ENCODE peak calls at places on chromosomes 13 and 19, in seven cellular contexts. One of them, this sample, is unnamed.
A peak's percentile ranks its signal among the peaks of the same experiment; 100 is the strongest.

GRCh38 chr19:2797280-2797679 is 12.0 kb downstream of the THOP1 start:
- DNase-seq in tibial artery: no peak
- DNase-seq in left ventricle myocardium superior: peak; percentile 74
- DNase-seq in activated CD8-positive, alpha-beta memory T cell treated with anti-CD3 and anti-CD28 coated beads for 4 hours: no peak
- DNase-seq in stimulated activated CD8-positive, alpha-beta memory T cell treated with anti-CD3 and anti-CD28 coated beads, Interleukin-7, amount 100 ng/mL, for 48 hours: no peak
- DNase-seq in left lung: peak; percentile 48
- DNase-seq in NCI-H510A treated with DMSO at 0.1 percent for 48 hours: no peak
- DNase-seq in this sample: no peak

GRCh38 chr13:51282322-51282721 is 57.2 kb upstream of the SERPINE3 start:
- DNase-seq in tibial artery: no peak
- DNase-seq in left ventricle myocardium superior: peak; percentile 80
- DNase-seq in activated CD8-positive, alpha-beta memory T cell treated with anti-CD3 and anti-CD28 coated beads for 4 hours: no peak
- DNase-seq in stimulated activated CD8-positive, alpha-beta memory T cell treated with anti-CD3 and anti-CD28 coated beads, Interleukin-7, amount 100 ng/mL, for 48 hours: no peak
- DNase-seq in left lung: no peak
- DNase-seq in NCI-H510A treated with DMSO at 0.1 percent for 48 hours: no peak
- DNase-seq in this sample: no peak

GRCh38 chr13:39016789-39017188 is 21.1 kb downstream of the PROSER1 start:
- DNase-seq in tibial artery: no peak
- DNase-seq in left ventricle myocardium superior: no peak
- DNase-seq in activated CD8-positive, alpha-beta memory T cell treated with anti-CD3 and anti-CD28 coated beads for 4 hours: no peak
- DNase-seq in stimulated activated CD8-positive, alpha-beta memory T cell treated with anti-CD3 and anti-CD28 coated beads, Interleukin-7, amount 100 ng/mL, for 48 hours: no peak
- DNase-seq in left lung: no peak
- DNase-seq in NCI-H510A treated with DMSO at 0.1 percent for 48 hours: no peak
- DNase-seq in this sample: no peak

GRCh38 chr19:3283246-3283751 is 58.8 kb downstream of the CELF5 start:
- DNase-seq in tibial artery: no peak
- DNase-seq in left ventricle myocardium superior: no peak
- DNase-seq in activated CD8-positive, alpha-beta memory T cell treated with anti-CD3 and anti-CD28 coated beads for 4 hours: no peak
- DNase-seq in stimulated activated CD8-positive, alpha-beta memory T cell treated with anti-CD3 and anti-CD28 coated beads, Interleukin-7, amount 100 ng/mL, for 48 hours: no peak
- DNase-seq in left lung: no peak
- DNase-seq in NCI-H510A treated with DMSO at 0.1 percent for 48 hours: no peak
- DNase-seq in this sample: no peak

GRCh38 chr13:99386911-99387788 is 80.0 kb upstream of the GPR183 start:
- DNase-seq in tibial artery: no peak
- DNase-seq in left ventricle myocardium superior: peak; percentile 69
- DNase-seq in activated CD8-positive, alpha-beta memory T cell treated with anti-CD3 and anti-CD28 coated beads for 4 hours: peak; percentile 71
- DNase-seq in stimulated activated CD8-positive, alpha-beta memory T cell treated with anti-CD3 and anti-CD28 coated beads, Interleukin-7, amount 100 ng/mL, for 48 hours: no peak
- DNase-seq in left lung: peak; percentile 89
- DNase-seq in NCI-H510A treated with DMSO at 0.1 percent for 48 hours: no peak
- DNase-seq in this sample: no peak

GRCh38 chr19:2720777-2721569 is at the start of gene DIRAS1:
- DNase-seq in tibial artery: no peak
- DNase-seq in left ventricle myocardium superior: peak; percentile 68
- DNase-seq in activated CD8-positive, alpha-beta memory T cell treated with anti-CD3 and anti-CD28 coated beads for 4 hours: no peak
- DNase-seq in stimulated activated CD8-positive, alpha-beta memory T cell treated with anti-CD3 and anti-CD28 coated beads, Interleukin-7, amount 100 ng/mL, for 48 hours: no peak
- DNase-seq in left lung: no peak
- DNase-seq in NCI-H510A treated with DMSO at 0.1 percent for 48 hours: no peak
- DNase-seq in this sample: no peak

GRCh38 chr19:55603581-55604292 is 1.7 kb upstream of the ZNF865 start:
- DNase-seq in tibial artery: no peak
- DNase-seq in left ventricle myocardium superior: no peak
- DNase-seq in activated CD8-positive, alpha-beta memory T cell treated with anti-CD3 and anti-CD28 coated beads for 4 hours: no peak
- DNase-seq in stimulated activated CD8-positive, alpha-beta memory T cell treated with anti-CD3 and anti-CD28 coated beads, Interleukin-7, amount 100 ng/mL, for 48 hours: no peak
- DNase-seq in left lung: no peak
- DNase-seq in NCI-H510A treated with DMSO at 0.1 percent for 48 hours: no peak
- DNase-seq in this sample: no peak

GRCh38 chr13:107817652-107818287 is 397.6 kb downstream of the LIG4 start:
- DNase-seq in tibial artery: no peak
- DNase-seq in left ventricle myocardium superior: no peak
- DNase-seq in activated CD8-positive, alpha-beta memory T cell treated with anti-CD3 and anti-CD28 coated beads for 4 hours: no peak
- DNase-seq in stimulated activated CD8-positive, alpha-beta memory T cell treated with anti-CD3 and anti-CD28 coated beads, Interleukin-7, amount 100 ng/mL, for 48 hours: no peak
- DNase-seq in left lung: no peak
- DNase-seq in NCI-H510A treated with DMSO at 0.1 percent for 48 hours: no peak
- DNase-seq in this sample: no peak

GRCh38 chr19:46442808-46443450 is 14.2 kb upstream of the PNMA8C start:
- DNase-seq in tibial artery: no peak
- DNase-seq in left ventricle myocardium superior: peak; percentile 43
- DNase-seq in activated CD8-positive, alpha-beta memory T cell treated with anti-CD3 and anti-CD28 coated beads for 4 hours: no peak
- DNase-seq in stimulated activated CD8-positive, alpha-beta memory T cell treated with anti-CD3 and anti-CD28 coated beads, Interleukin-7, amount 100 ng/mL, for 48 hours: no peak
- DNase-seq in left lung: no peak
- DNase-seq in NCI-H510A treated with DMSO at 0.1 percent for 48 hours: no peak
- DNase-seq in this sample: no peak

GRCh38 chr19:6278051-6278450 is 1.7 kb downstream of the MLLT1 start:
- DNase-seq in tibial artery: no peak
- DNase-seq in left ventricle myocardium superior: no peak
- DNase-seq in activated CD8-positive, alpha-beta memory T cell treated with anti-CD3 and anti-CD28 coated beads for 4 hours: no peak
- DNase-seq in stimulated activated CD8-positive, alpha-beta memory T cell treated with anti-CD3 and anti-CD28 coated beads, Interleukin-7, amount 100 ng/mL, for 48 hours: no peak
- DNase-seq in left lung: no peak
- DNase-seq in NCI-H510A treated with DMSO at 0.1 percent for 48 hours: no peak
- DNase-seq in this sample: no peak

GRCh38 chr13:41568990-41569387 is 111.6 kb downstream of the RGCC start:
- DNase-seq in tibial artery: no peak
- DNase-seq in left ventricle myocardium superior: no peak
- DNase-seq in activated CD8-positive, alpha-beta memory T cell treated with anti-CD3 and anti-CD28 coated beads for 4 hours: no peak
- DNase-seq in stimulated activated CD8-positive, alpha-beta memory T cell treated with anti-CD3 and anti-CD28 coated beads, Interleukin-7, amount 100 ng/mL, for 48 hours: no peak
- DNase-seq in left lung: no peak
- DNase-seq in NCI-H510A treated with DMSO at 0.1 percent for 48 hours: no peak
- DNase-seq in this sample: no peak

GRCh38 chr13:49495783-49496762 is at the start of gene PHF11:
- DNase-seq in tibial artery: peak; percentile 82
- DNase-seq in left ventricle myocardium superior: peak; percentile 88
- DNase-seq in activated CD8-positive, alpha-beta memory T cell treated with anti-CD3 and anti-CD28 coated beads for 4 hours: peak; percentile 73
- DNase-seq in stimulated activated CD8-positive, alpha-beta memory T cell treated with anti-CD3 and anti-CD28 coated beads, Interleukin-7, amount 100 ng/mL, for 48 hours: peak; percentile 81
- DNase-seq in left lung: peak; percentile 96
- DNase-seq in NCI-H510A treated with DMSO at 0.1 percent for 48 hours: no peak
- DNase-seq in this sample: peak; percentile 88

GRCh38 chr19:51258761-51259160 is 7.9 kb downstream of the SIGLECL1 start:
- DNase-seq in tibial artery: no peak
- DNase-seq in left ventricle myocardium superior: no peak
- DNase-seq in activated CD8-positive, alpha-beta memory T cell treated with anti-CD3 and anti-CD28 coated beads for 4 hours: no peak
- DNase-seq in stimulated activated CD8-positive, alpha-beta memory T cell treated with anti-CD3 and anti-CD28 coated beads, Interleukin-7, amount 100 ng/mL, for 48 hours: no peak
- DNase-seq in left lung: no peak
- DNase-seq in NCI-H510A treated with DMSO at 0.1 percent for 48 hours: no peak
- DNase-seq in this sample: no peak

GRCh38 chr19:1134431-1134830 is 30.6 kb downstream of the GPX4 start:
- DNase-seq in tibial artery: no peak
- DNase-seq in left ventricle myocardium superior: no peak
- DNase-seq in activated CD8-positive, alpha-beta memory T cell treated with anti-CD3 and anti-CD28 coated beads for 4 hours: no peak
- DNase-seq in stimulated activated CD8-positive, alpha-beta memory T cell treated with anti-CD3 and anti-CD28 coated beads, Interleukin-7, amount 100 ng/mL, for 48 hours: no peak
- DNase-seq in left lung: no peak
- DNase-seq in NCI-H510A treated with DMSO at 0.1 percent for 48 hours: no peak
- DNase-seq in this sample: no peak

GRCh38 chr19:27974082-27974513 is 1238.9 kb downstream of the UQCRFS1 start:
- DNase-seq in tibial artery: no peak
- DNase-seq in left ventricle myocardium superior: peak; percentile 27
- DNase-seq in activated CD8-positive, alpha-beta memory T cell treated with anti-CD3 and anti-CD28 coated beads for 4 hours: no peak
- DNase-seq in stimulated activated CD8-positive, alpha-beta memory T cell treated with anti-CD3 and anti-CD28 coated beads, Interleukin-7, amount 100 ng/mL, for 48 hours: no peak
- DNase-seq in left lung: no peak
- DNase-seq in NCI-H510A treated with DMSO at 0.1 percent for 48 hours: no peak
- DNase-seq in this sample: no peak

GRCh38 chr13:73039201-73040108 is 19.4 kb upstream of the KLF5 start:
- DNase-seq in tibial artery: no peak
- DNase-seq in left ventricle myocardium superior: no peak
- DNase-seq in activated CD8-positive, alpha-beta memory T cell treated with anti-CD3 and anti-CD28 coated beads for 4 hours: no peak
- DNase-seq in stimulated activated CD8-positive, alpha-beta memory T cell treated with anti-CD3 and anti-CD28 coated beads, Interleukin-7, amount 100 ng/mL, for 48 hours: no peak
- DNase-seq in left lung: no peak
- DNase-seq in NCI-H510A treated with DMSO at 0.1 percent for 48 hours: no peak
- DNase-seq in this sample: no peak

GRCh38 chr13:21663197-21663596 is 7.7 kb upstream of the FGF9 start:
- DNase-seq in tibial artery: no peak
- DNase-seq in left ventricle myocardium superior: no peak
- DNase-seq in activated CD8-positive, alpha-beta memory T cell treated with anti-CD3 and anti-CD28 coated beads for 4 hours: no peak
- DNase-seq in stimulated activated CD8-positive, alpha-beta memory T cell treated with anti-CD3 and anti-CD28 coated beads, Interleukin-7, amount 100 ng/mL, for 48 hours: no peak
- DNase-seq in left lung: no peak
- DNase-seq in NCI-H510A treated with DMSO at 0.1 percent for 48 hours: peak; percentile 80
- DNase-seq in this sample: no peak

GRCh38 chr13:33045829-33046592 is 29.8 kb downstream of the KL start:
- DNase-seq in tibial artery: no peak
- DNase-seq in left ventricle myocardium superior: no peak
- DNase-seq in activated CD8-positive, alpha-beta memory T cell treated with anti-CD3 and anti-CD28 coated beads for 4 hours: no peak
- DNase-seq in stimulated activated CD8-positive, alpha-beta memory T cell treated with anti-CD3 and anti-CD28 coated beads, Interleukin-7, amount 100 ng/mL, for 48 hours: no peak
- DNase-seq in left lung: no peak
- DNase-seq in NCI-H510A treated with DMSO at 0.1 percent for 48 hours: no peak
- DNase-seq in this sample: no peak

GRCh38 chr13:25174304-25174703 is 2.2 kb upstream of the AMER2 start:
- DNase-seq in tibial artery: no peak
- DNase-seq in left ventricle myocardium superior: no peak
- DNase-seq in activated CD8-positive, alpha-beta memory T cell treated with anti-CD3 and anti-CD28 coated beads for 4 hours: no peak
- DNase-seq in stimulated activated CD8-positive, alpha-beta memory T cell treated with anti-CD3 and anti-CD28 coated beads, Interleukin-7, amount 100 ng/mL, for 48 hours: no peak
- DNase-seq in left lung: no peak
- DNase-seq in NCI-H510A treated with DMSO at 0.1 percent for 48 hours: no peak
- DNase-seq in this sample: no peak